ENCODE peak calls at places on chromosome 21, in six cellular contexts. K is neural progenitor cell, T is bronchial epithelial cell, Y is ovary, N is transverse colon, M is psoas muscle. J is an unnamed sample.

GRCh38 chr21:25385912-25386474 is 221.3 kb downstream of the MRPL39 start:
- DNase-seq in N (no peak), K (peak; percentile 78), T (peak; percentile 57), Y (no peak), M (no peak), J (peak; percentile 80)

GRCh38 chr21:25281134-25281533 is 326.1 kb downstream of the MRPL39 start:
- DNase-seq in K (no peak), N (no peak), T (no peak), M (no peak), Y (no peak), J (no peak)

GRCh38 chr21:42221581-42222345 is 2.8 kb downstream of the ABCG1 start:
- DNase-seq in K (no peak), Y (no peak), T (peak; percentile 39), N (no peak), M (no peak), J (peak; percentile 28)

GRCh38 chr21:32886339-32886738 is 114.8 kb upstream of the PAXBP1 start:
- DNase-seq in M (no peak), Y (no peak), K (no peak), T (no peak), N (no peak), J (no peak)

GRCh38 chr21:33268736-33269441 is 2.7 kb downstream of the IL10RB start:
- DNase-seq in N (peak; percentile 97), K (no peak), Y (no peak), T (peak; percentile 86), M (no peak), J (peak; percentile 99)

GRCh38 chr21:42062543-42063022 is 8.5 kb upstream of the UMODL1 start:
- DNase-seq in N (peak; percentile 76), T (no peak), Y (no peak), M (no peak), K (no peak), J (no peak)

GRCh38 chr21:25836396-25836795 is 101.6 kb downstream of the GABPA start:
- DNase-seq in Y (no peak), M (no peak), K (no peak), N (no peak), T (no peak), J (no peak)

GRCh38 chr21:17780539-17780938 is 38.6 kb downstream of the C21orf91 start:
- DNase-seq in Y (no peak), N (peak; percentile 22), M (no peak), K (peak; percentile 13), T (peak; percentile 67), J (no peak)

GRCh38 chr21:38386967-38387366 is 111.3 kb downstream of the ERG start:
- DNase-seq in Y (no peak), N (no peak), M (no peak), K (no peak), T (peak; percentile 12), J (no peak)

GRCh38 chr21:35108887-35109286 is 59.8 kb upstream of the RUNX1 start:
- DNase-seq in M (no peak), K (no peak), Y (no peak), N (no peak), T (no peak), J (no peak)

GRCh38 chr21:32351428-32351827 is 41.4 kb downstream of the URB1 start:
- DNase-seq in T (peak; percentile 88), N (no peak), K (no peak), Y (no peak), M (no peak), J (no peak)

GRCh38 chr21:32844653-32845443 is 73.3 kb upstream of the PAXBP1 start:
- DNase-seq in M (no peak), N (no peak), K (peak; percentile 44), T (peak; percentile 79), Y (no peak), J (no peak)

GRCh38 chr21:42411197-42411869 is 7.6 kb downstream of the UBASH3A start:
- DNase-seq in M (no peak), N (no peak), K (peak; percentile 47), T (peak; percentile 4), Y (no peak), J (no peak)

GRCh38 chr21:35995522-35996088 is 64.7 kb downstream of the SETD4 start:
- DNase-seq in M (no peak), Y (no peak), T (no peak), K (no peak), N (no peak), J (no peak)

GRCh38 chr21:27298465-27298864 is 331.6 kb upstream of the ADAMTS5 start:
- DNase-seq in Y (peak; percentile 23), N (no peak), M (no peak), K (peak; percentile 30), T (no peak), J (no peak)

GRCh38 chr21:27379381-27379780 is 412.5 kb upstream of the ADAMTS5 start:
- DNase-seq in Y (peak; percentile 23), M (no peak), N (no peak), T (no peak), K (no peak), J (no peak)

GRCh38 chr21:42002421-42002958 is 7.7 kb downstream of the ZBTB21 start:
- DNase-seq in K (no peak), N (no peak), M (no peak), Y (no peak), T (peak; percentile 8), J (no peak)

GRCh38 chr21:39003982-39004775 is 179.1 kb downstream of the PSMG1 start:
- DNase-seq in Y (peak; percentile 52), T (peak; percentile 28), M (no peak), N (no peak), K (no peak), J (peak; percentile 43)

GRCh38 chr21:32360401-32360981 is 32.3 kb downstream of the URB1 start:
- DNase-seq in Y (no peak), K (no peak), T (peak; percentile 78), M (no peak), N (no peak), J (no peak)

GRCh38 chr21:27024971-27025370 is 58.1 kb upstream of the ADAMTS5 start:
- DNase-seq in K (no peak), M (no peak), N (no peak), T (no peak), Y (no peak), J (no peak)

GRCh38 chr21:42277593-42277992 is 37.6 kb downstream of the TFF3 start:
- DNase-seq in Y (no peak), T (no peak), K (no peak), M (no peak), N (no peak), J (no peak)

DNA sequence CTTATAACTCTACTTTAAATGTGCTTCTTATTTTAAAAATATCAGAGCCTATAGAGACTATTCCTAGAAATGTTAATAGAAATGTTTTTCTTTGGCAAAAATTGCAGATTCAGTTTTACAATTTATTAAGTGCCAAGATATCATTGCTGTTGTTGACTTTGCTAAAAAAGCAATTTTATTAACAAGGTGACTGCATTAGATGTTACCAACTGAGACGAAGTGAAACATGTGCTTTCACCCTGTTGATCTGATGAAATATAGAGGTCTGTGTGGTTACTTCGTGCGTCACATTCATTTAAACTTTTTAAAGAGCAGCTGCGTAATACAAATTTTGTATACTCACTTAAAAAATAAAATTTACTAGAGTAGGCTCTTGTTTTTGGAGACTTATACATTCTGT is 465.7 kb downstream of the USP25 start:
- DNase-seq in Y (no peak), K (no peak), N (no peak), T (peak; percentile 58), M (no peak), J (no peak)
- H3K4me3 ChIP-seq in Y (peak overlapping the region; percentile 46), K (no peak overlapping the region), N (no peak overlapping the region), T (peak overlapping the region; percentile 51), M (peak overlapping the region; percentile 66), J (no peak overlapping the region)

DNA sequence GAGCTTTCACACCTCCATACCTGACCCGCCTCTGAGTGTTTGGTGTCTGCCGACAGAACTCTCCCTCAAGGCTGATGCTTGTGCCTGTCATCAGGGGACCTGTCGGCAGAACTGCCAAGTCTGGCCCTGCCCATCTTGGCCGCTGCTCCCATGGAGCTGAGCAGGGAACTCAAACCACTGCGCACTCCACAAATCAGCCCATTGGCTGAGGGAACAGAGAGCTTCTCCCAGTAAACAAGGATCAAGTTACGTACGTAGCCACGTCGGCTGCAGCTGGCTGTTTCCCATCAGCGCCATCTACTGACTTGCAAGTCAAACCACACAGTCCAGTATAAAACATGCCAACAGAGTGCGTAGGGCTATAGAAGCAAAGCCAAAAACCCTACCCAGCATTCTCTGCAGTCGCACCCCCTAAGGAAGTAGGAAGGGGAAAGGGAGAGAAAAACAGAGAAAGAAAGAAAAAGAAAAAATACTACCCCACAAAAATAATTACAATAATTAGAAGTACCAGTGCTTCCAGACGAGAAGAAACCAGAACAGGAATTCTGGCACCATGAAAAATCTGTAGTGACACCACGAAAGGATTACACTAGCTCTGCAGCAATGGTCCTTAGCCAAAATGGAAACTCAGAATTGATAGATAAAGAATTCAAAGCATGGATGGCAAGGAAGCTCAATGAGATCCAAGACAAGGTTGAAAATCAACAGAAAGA is 13.1 kb downstream of the KRTAP13-1 start:
- DNase-seq in Y (no peak), M (no peak), N (peak; percentile 54), T (peak; percentile 87), K (peak; percentile 89), J (peak; percentile 89)
- TF ChIP-seq CTCF in Y (no peak), M (no peak), N (peak; percentile 32), T (peak; percentile 83), K (peak; percentile 67), J (peak; percentile 53)

DNA sequence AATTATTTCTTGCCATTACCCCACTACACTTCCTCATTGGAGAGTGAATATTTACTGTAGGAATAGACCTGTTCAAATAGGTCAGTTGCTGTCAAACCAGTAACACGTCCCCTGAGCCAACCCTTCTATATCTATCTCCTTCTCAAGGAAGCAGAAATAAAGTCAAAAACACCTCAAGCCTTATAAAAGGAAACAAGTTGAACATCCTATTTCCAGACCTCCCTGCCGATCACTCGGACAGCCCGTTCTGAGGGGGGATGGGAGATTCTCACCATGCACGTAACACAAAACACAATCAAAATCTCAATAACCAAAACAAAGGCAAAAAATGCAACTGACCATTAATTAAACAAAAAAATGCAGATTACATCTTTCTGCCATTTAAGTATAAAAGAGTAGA is 121.5 kb upstream of the KRTAP19-8 start:
- DNase-seq in K (no peak), Y (no peak), N (no peak), T (no peak), M (no peak), J (no peak)
- H3K4me3 ChIP-seq in K (peak overlapping the region; percentile 28), Y (no peak overlapping the region), N (no peak overlapping the region), T (no peak overlapping the region), M (no peak overlapping the region), J (no peak overlapping the region)

DNA sequence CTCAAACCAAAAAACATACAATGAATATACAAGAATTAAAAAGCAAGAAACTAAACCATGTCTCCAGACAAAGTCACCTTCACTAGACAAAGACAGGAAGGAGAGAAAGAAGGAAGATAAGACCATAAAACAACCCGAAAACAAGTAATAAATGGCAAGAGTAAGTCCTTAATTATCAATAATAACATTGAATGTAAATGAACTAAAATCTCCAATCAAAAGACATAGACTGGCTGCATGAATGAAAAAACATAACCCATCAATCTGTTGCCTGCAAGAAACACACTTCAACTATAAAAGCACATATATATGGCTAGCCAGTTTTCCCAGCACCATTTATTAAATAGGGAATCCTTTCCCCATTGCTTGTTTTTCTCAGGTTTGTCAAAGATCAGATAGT is 100.8 kb upstream of the SAMSN1 start:
- DNase-seq in T (no peak), N (no peak), K (no peak), M (no peak), Y (no peak), J (no peak)
- TF ChIP-seq CTCF in T (no peak), N (no peak), K (no peak), M (no peak), Y (no peak), J (no peak)

DNA sequence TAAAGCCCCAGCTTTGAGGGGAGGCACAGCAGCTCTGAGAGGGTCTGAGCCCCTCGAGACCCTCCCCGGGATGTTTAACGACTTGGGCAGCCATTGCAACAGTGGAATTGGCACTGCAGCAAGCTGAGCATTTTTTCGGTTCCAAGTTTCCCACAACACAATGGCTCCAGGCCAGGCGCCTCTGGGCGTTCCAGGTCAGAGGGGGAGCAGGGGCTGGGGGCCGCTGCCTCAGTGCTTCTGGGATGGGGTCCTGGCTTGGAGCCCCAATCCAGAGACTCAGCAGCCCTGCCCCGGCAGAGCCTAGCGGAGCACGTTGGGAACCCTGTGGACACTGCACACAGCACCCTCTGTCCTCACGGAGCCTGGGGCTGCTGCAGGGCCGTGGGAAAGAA is 50.0 kb downstream of the COL18A1 start:
- DNase-seq in K (no peak), M (peak; percentile 12), N (no peak), T (no peak), Y (no peak), J (no peak)
- H3K4me3 ChIP-seq in K (no peak overlapping the region), M (no peak overlapping the region), N (no peak overlapping the region), T (peak overlapping the region; percentile 5), Y (peak overlapping the region; percentile 27), J (no peak overlapping the region)

J was measured in body of pancreas.